ENCODE peak calls at places on chromosomes 2 and 18, in four cellular contexts. V is transverse colon, K is testis, G is DND-41. H is an unnamed sample.

GRCh38 chr2:97951155-97951670 is 44.5 kb downstream of the TMEM131 start:
- DNase-seq in V (no peak), K (no peak), G (no peak), H (no peak)

GRCh38 chr18:24426073-24426397 is 435 bp upstream of the IMPACT start:
- DNase-seq in V (no peak), K (no peak), G (no peak), H (no peak)

GRCh38 chr18:38790303-38790702 is 1224.7 kb upstream of the CELF4 start:
- DNase-seq in V (no peak), K (peak), G (no peak), H (no peak)

GRCh38 chr2:132943829-132944228 is 273.8 kb upstream of the LYPD1 start:
- DNase-seq in V (no peak), K (no peak), G (no peak), H (no peak)

GRCh38 chr2:101473911-101474751 is 781 bp downstream of the RFX8 start:
- DNase-seq in V (peak), K (peak), G (peak), H (peak)

GRCh38 chr2:170282851-170283250 is 104.9 kb downstream of the MYO3B start:
- DNase-seq in V (no peak), K (no peak), G (no peak), H (no peak)

GRCh38 chr2:135709992-135710391 is 31.7 kb upstream of the UBXN4 start:
- DNase-seq in V (peak), K (peak), G (peak), H (peak)

GRCh38 chr18:44945847-44946490 is 265.3 kb downstream of the SETBP1 start:
- DNase-seq in V (no peak), K (no peak), G (no peak), H (no peak)

GRCh38 chr2:113283704-113284284 is 5.1 kb upstream of the PAX8 start:
- DNase-seq in V (peak), K (peak), G (no peak), H (no peak)

DNA sequence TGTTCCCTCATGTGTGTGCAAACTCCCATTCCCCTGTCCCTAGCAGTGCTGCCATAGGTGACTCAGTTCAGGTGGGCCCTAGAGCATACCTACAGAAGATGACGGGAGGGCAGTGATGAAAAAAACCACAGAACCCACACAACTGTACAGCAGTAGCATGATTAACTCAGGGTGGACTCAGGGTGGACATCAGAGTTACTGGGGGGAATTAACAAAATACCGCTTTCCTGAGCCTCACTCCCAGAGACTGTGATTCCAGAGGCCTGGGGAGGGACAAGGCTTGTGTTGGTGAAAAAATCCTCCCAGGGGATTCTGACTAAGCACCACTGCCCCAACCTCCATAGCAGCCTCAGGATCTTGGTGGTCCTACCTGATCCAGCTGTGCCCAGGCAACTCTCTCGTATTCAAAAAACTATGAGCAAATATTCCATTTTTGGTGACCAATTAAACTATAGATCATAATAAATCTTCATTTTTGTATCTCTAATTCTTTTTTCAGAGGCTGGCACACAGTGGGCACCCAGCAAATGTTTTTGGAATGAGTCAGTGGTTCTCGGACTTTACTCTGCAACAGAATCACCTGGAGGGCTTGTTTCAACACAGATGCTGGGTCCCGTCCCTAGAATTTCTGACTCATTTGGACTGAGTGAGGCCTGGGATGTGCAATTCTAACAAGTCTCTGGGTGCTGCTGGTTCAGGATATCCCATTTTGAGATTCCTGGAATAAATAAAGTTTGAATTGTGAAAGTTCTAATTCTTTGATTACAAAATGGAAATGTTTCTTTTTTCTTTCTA is 84.1 kb upstream of the NABP1 start:
- DNase-seq in V (no peak), K (no peak), G (no peak), H (no peak)
- H3K27ac ChIP-seq in V (no peak), K (no peak), G (no peak), H (no peak)

GRCh38 chr18:36544036-36544725 is 246.7 kb downstream of the FHOD3 start:
- DNase-seq in V (no peak), K (no peak), G (no peak), H (no peak)

GRCh38 chr18:36546876-36547275 is 249.4 kb downstream of the FHOD3 start:
- DNase-seq in V (no peak), K (no peak), G (no peak), H (no peak)

GRCh38 chr18:36546028-36546427 is 248.5 kb downstream of the FHOD3 start:
- DNase-seq in V (no peak), K (no peak), G (no peak), H (no peak)

DNA sequence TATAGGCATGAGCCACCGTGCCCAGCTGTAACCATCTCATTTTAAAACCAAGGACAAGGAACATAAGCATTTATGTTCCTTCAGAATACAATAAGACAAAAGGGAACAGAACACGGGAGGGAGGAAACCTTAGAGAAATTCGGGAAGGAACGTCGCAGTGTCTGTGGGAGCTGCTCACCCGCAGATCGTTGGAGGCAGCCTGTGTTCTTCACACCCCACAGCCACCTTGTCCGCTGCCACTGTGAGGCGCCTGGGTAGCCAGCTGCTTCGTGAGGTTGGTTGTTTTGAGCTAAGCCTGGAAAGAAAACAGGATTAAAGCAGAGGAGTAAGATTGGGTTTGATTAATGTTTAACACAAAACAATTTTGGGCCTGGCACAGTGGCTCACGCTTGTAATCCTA is 250.0 kb downstream of the FHOD3 start:
- DNase-seq in V (no peak), K (no peak), G (no peak), H (no peak)
- H3K27ac ChIP-seq in V (no peak), K (no peak), G (no peak), H (no peak)

DNA sequence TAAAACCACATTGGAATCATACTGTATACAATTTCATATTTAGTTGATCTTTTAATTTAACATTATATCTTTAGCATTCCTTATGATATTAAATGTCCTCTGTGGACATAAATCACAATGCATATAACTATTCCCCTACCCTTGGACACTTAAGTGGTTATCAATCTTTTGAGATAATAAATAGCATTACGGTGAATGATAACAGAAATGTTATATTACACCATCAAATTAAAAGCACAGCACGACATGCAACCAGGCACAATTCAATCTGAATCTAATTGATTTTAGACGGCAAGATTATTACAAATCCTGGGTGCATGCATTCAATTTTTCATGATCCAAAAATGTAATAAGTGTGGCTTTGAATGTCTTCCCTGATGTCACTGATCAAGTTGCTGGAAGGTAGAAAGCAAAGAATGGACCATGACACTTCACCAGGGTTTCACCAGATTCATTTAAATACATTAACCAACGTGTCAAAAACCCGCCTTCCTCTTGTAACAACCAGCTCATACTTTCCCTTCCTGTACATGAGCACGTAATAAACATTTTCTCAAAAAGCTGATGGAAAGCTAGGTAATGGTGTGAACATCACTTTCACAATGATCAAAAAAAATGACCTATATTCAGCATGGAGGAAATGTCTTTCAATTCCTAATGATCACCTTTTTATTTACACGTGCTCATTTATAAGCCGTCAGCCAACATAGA is 513.7 kb upstream of the ID2 start:
- DNase-seq in V (no peak), K (no peak), G (no peak), H (no peak)
- H3K27ac ChIP-seq in V (no peak), K (no peak), G (no peak), H (no peak)

GRCh38 chr2:70073493-70073892 is 13.8 kb upstream of the PCBP1 start:
- DNase-seq in V (no peak), K (no peak), G (no peak), H (no peak)

GRCh38 chr2:70068119-70068518 is 19.2 kb upstream of the PCBP1 start:
- DNase-seq in V (no peak), K (no peak), G (no peak), H (no peak)

GRCh38 chr2:70070557-70071268 is 16.6 kb upstream of the PCBP1 start:
- DNase-seq in V (peak), K (peak), G (peak), H (peak)

DNA sequence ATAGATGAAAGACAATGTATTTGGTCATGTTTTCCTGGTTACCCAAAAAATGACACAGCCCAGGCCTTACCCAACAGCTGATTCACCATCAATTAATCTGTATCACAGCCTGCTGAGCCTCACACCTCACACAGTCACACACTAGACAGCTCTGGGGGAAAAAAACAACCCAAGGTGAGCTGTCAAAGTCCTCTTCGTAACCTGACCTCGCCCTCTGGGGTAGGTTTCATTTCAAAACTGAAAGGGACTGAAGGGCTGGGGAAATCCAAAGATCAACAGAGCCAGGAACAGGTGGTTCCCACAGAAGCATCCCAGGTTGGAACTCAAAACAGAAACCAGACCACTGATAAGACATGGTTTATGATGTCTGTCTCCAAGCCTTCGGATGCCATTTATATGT is 18.2 kb upstream of the PCBP1 start:
- DNase-seq in V (peak), K (no peak), G (no peak), H (peak)
- H3K27ac ChIP-seq in V (peak), K (no peak), G (no peak), H (peak)

GRCh38 chr2:217363470-217363869 is 503.6 kb upstream of the TNP1 start:
- DNase-seq in V (no peak), K (no peak), G (no peak), H (no peak)

GRCh38 chr2:217362710-217363109 is 502.8 kb upstream of the TNP1 start:
- DNase-seq in V (no peak), K (no peak), G (no peak), H (no peak)

GRCh38 chr2:217361491-217361890 is 501.6 kb upstream of the TNP1 start:
- DNase-seq in V (no peak), K (no peak), G (no peak), H (no peak)

GRCh38 chr2:217360781-217361485 is 501.1 kb upstream of the TNP1 start:
- DNase-seq in V (no peak), K (peak), G (no peak), H (no peak)

DNA sequence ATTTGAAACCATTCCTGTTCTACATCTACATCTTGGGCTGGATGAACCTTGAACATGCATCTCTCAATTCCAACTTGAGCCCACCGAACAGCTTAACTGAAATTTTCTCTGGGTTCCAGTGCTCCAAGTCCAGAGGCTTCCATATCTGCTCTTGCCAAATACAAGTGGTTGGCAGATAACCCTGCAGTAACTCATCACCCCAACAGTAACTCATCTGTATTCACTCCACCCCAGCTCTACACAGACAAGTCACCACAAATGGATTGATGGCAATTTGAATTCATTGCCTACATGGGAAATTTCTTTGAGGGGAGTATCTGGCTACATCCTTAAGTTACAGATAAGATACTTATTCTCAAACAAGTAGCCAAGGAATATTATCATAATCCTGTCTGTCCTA is 502.4 kb upstream of the TNP1 start:
- DNase-seq in V (no peak), K (no peak), G (no peak), H (no peak)
- H3K27ac ChIP-seq in V (peak), K (peak), G (no peak), H (no peak)

DNA sequence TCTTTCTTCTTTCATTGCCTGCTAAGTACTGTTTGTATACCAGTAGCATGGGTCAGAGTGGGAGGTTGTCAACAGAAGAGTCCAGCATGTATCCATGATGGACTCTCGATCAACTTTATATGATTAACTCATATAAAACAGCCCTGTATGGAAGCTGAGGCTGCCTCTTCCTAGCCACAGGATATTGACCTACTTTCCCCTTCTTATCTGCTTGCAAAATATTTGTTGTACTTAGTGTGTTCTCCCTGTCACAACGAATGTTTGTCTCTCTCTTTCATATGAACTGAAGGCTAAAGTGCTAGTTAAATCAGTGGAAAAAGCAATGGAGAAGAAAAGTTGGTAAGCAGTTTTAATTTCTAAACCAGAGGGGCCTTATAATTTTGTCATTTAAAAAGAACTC is 17.8 kb downstream of the MYO1B start:
- DNase-seq in V (no peak), K (no peak), G (no peak), H (no peak)
- H3K27ac ChIP-seq in V (peak), K (no peak), G (no peak), H (no peak)

GRCh38 chr2:54329482-54330225 is 73.6 kb upstream of the TSPYL6 start:
- DNase-seq in V (no peak), K (no peak), G (no peak), H (no peak)
- H3K27ac ChIP-seq in V (peak), K (peak), G (peak), H (no peak)

GRCh38 chr2:233413529-233414272 is 59.4 kb downstream of the DGKD start:
- DNase-seq in V (no peak), K (peak), G (no peak), H (no peak)

GRCh38 chr2:233414777-233415570 is 60.7 kb downstream of the DGKD start:
- DNase-seq in V (no peak), K (peak), G (no peak), H (no peak)

GRCh38 chr2:233412405-233412804 is 58.1 kb downstream of the DGKD start:
- DNase-seq in V (no peak), K (no peak), G (no peak), H (no peak)

GRCh38 chr2:233413046-233413445 is 58.8 kb downstream of the DGKD start:
- DNase-seq in V (no peak), K (no peak), G (no peak), H (no peak)

GRCh38 chr2:233414273-233414654 is 60.0 kb downstream of the DGKD start:
- DNase-seq in V (no peak), K (peak), G (no peak), H (no peak)
- H3K27ac ChIP-seq in V (peak), K (no peak), G (no peak), H (peak)

GRCh38 chr2:231182500-231182899 is 15.9 kb upstream of the ARMC9 start:
- DNase-seq in V (no peak), K (peak), G (no peak), H (no peak)
- H3K27ac ChIP-seq in V (peak), K (no peak), G (no peak), H (no peak)

DNA sequence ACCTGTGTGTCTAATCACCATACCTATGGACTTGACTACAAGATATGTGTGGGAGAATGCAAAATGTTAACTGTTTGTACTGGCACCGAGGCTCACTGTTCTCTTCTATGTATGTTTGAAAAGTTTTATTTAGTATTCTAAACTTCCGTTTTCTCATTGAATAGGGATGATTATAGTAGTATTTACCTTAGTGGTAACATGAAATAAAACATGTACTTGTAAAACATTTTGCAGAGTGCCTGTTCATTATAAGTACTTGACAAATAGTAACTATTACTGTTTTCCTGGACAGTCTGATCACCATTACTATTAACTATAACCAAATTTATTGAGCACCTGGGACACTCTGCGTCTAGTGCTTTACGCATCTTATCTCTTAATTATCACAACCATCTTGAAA is 24.8 kb downstream of the DDX1 start:
- DNase-seq in V (no peak), K (no peak), G (no peak), H (no peak)
- H3K27ac ChIP-seq in V (no peak), K (no peak), G (no peak), H (no peak)

H was measured in naive thymus-derived CD4-positive, alpha-beta T cell.